ENCODE peak calls at places on chromosomes 16 and 17, in ten cellular contexts. One of them, this sample, is unnamed.
A peak's percentile ranks its signal among the peaks of the same experiment; 100 is the strongest.

GRCh38 chr17:71334041-71334781 is 786.6 kb upstream of the SOX9 start:
- DNase-seq in effector CD8-positive, alpha-beta T cell: no peak
- DNase-seq in stimulated activated CD4-positive, alpha-beta T cell treated with anti-CD3 and anti-CD28 coated beads, Interleukin-4, amount 100 ng/mL, for 24 hours: no peak
- DNase-seq in astrocyte of the spinal cord: peak; percentile 15
- DNase-seq in GM12892: no peak
- DNase-seq in NCI-H1105: no peak
- DNase-seq in GM03348: no peak
- DNase-seq in mesendoderm: peak; percentile 7
- DNase-seq in A549: no peak
- DNase-seq in iris pigment epithelial cell: peak; percentile 10
- DNase-seq in this sample: no peak

GRCh38 chr16:48542020-48542473 is 67.9 kb downstream of the N4BP1 start:
- DNase-seq in effector CD8-positive, alpha-beta T cell: no peak
- DNase-seq in stimulated activated CD4-positive, alpha-beta T cell treated with anti-CD3 and anti-CD28 coated beads, Interleukin-4, amount 100 ng/mL, for 24 hours: peak; percentile 34
- DNase-seq in astrocyte of the spinal cord: peak; percentile 56
- DNase-seq in GM12892: no peak
- DNase-seq in NCI-H1105: no peak
- DNase-seq in GM03348: peak; percentile 71
- DNase-seq in mesendoderm: peak; percentile 58
- DNase-seq in A549: peak; percentile 66
- DNase-seq in iris pigment epithelial cell: peak; percentile 53
- DNase-seq in this sample: no peak

GRCh38 chr16:56883586-56883985 is 18.6 kb downstream of the SLC12A3 start:
- DNase-seq in effector CD8-positive, alpha-beta T cell: no peak
- DNase-seq in stimulated activated CD4-positive, alpha-beta T cell treated with anti-CD3 and anti-CD28 coated beads, Interleukin-4, amount 100 ng/mL, for 24 hours: no peak
- DNase-seq in astrocyte of the spinal cord: no peak
- DNase-seq in GM12892: no peak
- DNase-seq in NCI-H1105: no peak
- DNase-seq in GM03348: no peak
- DNase-seq in mesendoderm: no peak
- DNase-seq in A549: no peak
- DNase-seq in iris pigment epithelial cell: no peak
- DNase-seq in this sample: no peak

GRCh38 chr17:43401293-43401692 is 2.5 kb downstream of the ARL4D start:
- DNase-seq in effector CD8-positive, alpha-beta T cell: no peak
- DNase-seq in stimulated activated CD4-positive, alpha-beta T cell treated with anti-CD3 and anti-CD28 coated beads, Interleukin-4, amount 100 ng/mL, for 24 hours: no peak
- DNase-seq in astrocyte of the spinal cord: peak; percentile 66
- DNase-seq in GM12892: no peak
- DNase-seq in NCI-H1105: no peak
- DNase-seq in GM03348: peak; percentile 86
- DNase-seq in mesendoderm: no peak
- DNase-seq in A549: peak; percentile 75
- DNase-seq in iris pigment epithelial cell: peak; percentile 64
- DNase-seq in this sample: peak; percentile 51

GRCh38 chr17:40956401-40957254 is 10.1 kb downstream of the KRT39 start:
- DNase-seq in effector CD8-positive, alpha-beta T cell: no peak
- DNase-seq in stimulated activated CD4-positive, alpha-beta T cell treated with anti-CD3 and anti-CD28 coated beads, Interleukin-4, amount 100 ng/mL, for 24 hours: no peak
- DNase-seq in astrocyte of the spinal cord: peak; percentile 96
- DNase-seq in GM12892: no peak
- DNase-seq in NCI-H1105: no peak
- DNase-seq in GM03348: peak; percentile 72
- DNase-seq in mesendoderm: no peak
- DNase-seq in A549: peak; percentile 77
- DNase-seq in iris pigment epithelial cell: peak; percentile 99
- DNase-seq in this sample: no peak

GRCh38 chr16:54927125-54928015 is 3.3 kb upstream of the IRX5 start:
- DNase-seq in effector CD8-positive, alpha-beta T cell: no peak
- DNase-seq in stimulated activated CD4-positive, alpha-beta T cell treated with anti-CD3 and anti-CD28 coated beads, Interleukin-4, amount 100 ng/mL, for 24 hours: no peak
- DNase-seq in astrocyte of the spinal cord: peak; percentile 11
- DNase-seq in GM12892: no peak
- DNase-seq in NCI-H1105: peak; percentile 58
- DNase-seq in GM03348: no peak
- DNase-seq in mesendoderm: peak; percentile 33
- DNase-seq in A549: no peak
- DNase-seq in iris pigment epithelial cell: no peak
- DNase-seq in this sample: peak; percentile 30

GRCh38 chr17:65627892-65628622 is 66.6 kb upstream of the AXIN2 start:
- DNase-seq in effector CD8-positive, alpha-beta T cell: no peak
- DNase-seq in stimulated activated CD4-positive, alpha-beta T cell treated with anti-CD3 and anti-CD28 coated beads, Interleukin-4, amount 100 ng/mL, for 24 hours: no peak
- DNase-seq in astrocyte of the spinal cord: peak; percentile 89
- DNase-seq in GM12892: no peak
- DNase-seq in NCI-H1105: peak; percentile 23
- DNase-seq in GM03348: no peak
- DNase-seq in mesendoderm: no peak
- DNase-seq in A549: peak; percentile 88
- DNase-seq in iris pigment epithelial cell: peak; percentile 86
- DNase-seq in this sample: no peak

GRCh38 chr17:2055494-2056220 is 754 bp downstream of the HIC1 start:
- DNase-seq in effector CD8-positive, alpha-beta T cell: no peak
- DNase-seq in stimulated activated CD4-positive, alpha-beta T cell treated with anti-CD3 and anti-CD28 coated beads, Interleukin-4, amount 100 ng/mL, for 24 hours: peak; percentile 32
- DNase-seq in astrocyte of the spinal cord: peak; percentile 47
- DNase-seq in GM12892: peak; percentile 66
- DNase-seq in NCI-H1105: no peak
- DNase-seq in GM03348: peak; percentile 83
- DNase-seq in mesendoderm: no peak
- DNase-seq in A549: no peak
- DNase-seq in iris pigment epithelial cell: peak; percentile 74
- DNase-seq in this sample: no peak

GRCh38 chr16:26981266-26981938 is 85.3 kb upstream of the C16orf82 start:
- DNase-seq in effector CD8-positive, alpha-beta T cell: no peak
- DNase-seq in stimulated activated CD4-positive, alpha-beta T cell treated with anti-CD3 and anti-CD28 coated beads, Interleukin-4, amount 100 ng/mL, for 24 hours: no peak
- DNase-seq in astrocyte of the spinal cord: peak; percentile 82
- DNase-seq in GM12892: no peak
- DNase-seq in NCI-H1105: peak; percentile 14
- DNase-seq in GM03348: peak; percentile 57
- DNase-seq in mesendoderm: no peak
- DNase-seq in A549: no peak
- DNase-seq in iris pigment epithelial cell: peak; percentile 91
- DNase-seq in this sample: no peak

GRCh38 chr17:13244511-13244910 is 226.7 kb upstream of the ELAC2 start:
- DNase-seq in effector CD8-positive, alpha-beta T cell: no peak
- DNase-seq in stimulated activated CD4-positive, alpha-beta T cell treated with anti-CD3 and anti-CD28 coated beads, Interleukin-4, amount 100 ng/mL, for 24 hours: no peak
- DNase-seq in astrocyte of the spinal cord: no peak
- DNase-seq in GM12892: no peak
- DNase-seq in NCI-H1105: no peak
- DNase-seq in GM03348: peak; percentile 31
- DNase-seq in mesendoderm: no peak
- DNase-seq in A549: no peak
- DNase-seq in iris pigment epithelial cell: peak; percentile 1
- DNase-seq in this sample: no peak

GRCh38 chr16:1057252-1057932 is 15.2 kb upstream of the SSTR5 start:
- DNase-seq in effector CD8-positive, alpha-beta T cell: peak; percentile 53
- DNase-seq in stimulated activated CD4-positive, alpha-beta T cell treated with anti-CD3 and anti-CD28 coated beads, Interleukin-4, amount 100 ng/mL, for 24 hours: peak; percentile 71
- DNase-seq in astrocyte of the spinal cord: no peak
- DNase-seq in GM12892: peak; percentile 45
- DNase-seq in NCI-H1105: no peak
- DNase-seq in GM03348: peak; percentile 83
- DNase-seq in mesendoderm: peak; percentile 25
- DNase-seq in A549: no peak
- DNase-seq in iris pigment epithelial cell: no peak
- DNase-seq in this sample: no peak

GRCh38 chr17:37107406-37108083 is 158.8 kb downstream of the AATF start:
- DNase-seq in effector CD8-positive, alpha-beta T cell: no peak
- DNase-seq in stimulated activated CD4-positive, alpha-beta T cell treated with anti-CD3 and anti-CD28 coated beads, Interleukin-4, amount 100 ng/mL, for 24 hours: no peak
- DNase-seq in astrocyte of the spinal cord: peak; percentile 50
- DNase-seq in GM12892: no peak
- DNase-seq in NCI-H1105: peak; percentile 27
- DNase-seq in GM03348: peak; percentile 37
- DNase-seq in mesendoderm: no peak
- DNase-seq in A549: no peak
- DNase-seq in iris pigment epithelial cell: peak; percentile 46
- DNase-seq in this sample: no peak

GRCh38 chr17:43778337-43779144 is at the start of gene DUSP3:
- DNase-seq in effector CD8-positive, alpha-beta T cell: peak; percentile 57
- DNase-seq in stimulated activated CD4-positive, alpha-beta T cell treated with anti-CD3 and anti-CD28 coated beads, Interleukin-4, amount 100 ng/mL, for 24 hours: peak; percentile 69
- DNase-seq in astrocyte of the spinal cord: peak; percentile 91
- DNase-seq in GM12892: peak; percentile 89
- DNase-seq in NCI-H1105: peak; percentile 72
- DNase-seq in GM03348: peak; percentile 98
- DNase-seq in mesendoderm: peak; percentile 98
- DNase-seq in A549: peak; percentile 97
- DNase-seq in iris pigment epithelial cell: peak; percentile 93
- DNase-seq in this sample: peak; percentile 96

GRCh38 chr17:80289631-80290030 is 29.0 kb downstream of the RNF213 start:
- DNase-seq in effector CD8-positive, alpha-beta T cell: no peak
- DNase-seq in stimulated activated CD4-positive, alpha-beta T cell treated with anti-CD3 and anti-CD28 coated beads, Interleukin-4, amount 100 ng/mL, for 24 hours: no peak
- DNase-seq in astrocyte of the spinal cord: no peak
- DNase-seq in GM12892: no peak
- DNase-seq in NCI-H1105: no peak
- DNase-seq in GM03348: no peak
- DNase-seq in mesendoderm: no peak
- DNase-seq in A549: no peak
- DNase-seq in iris pigment epithelial cell: no peak
- DNase-seq in this sample: no peak

GRCh38 chr17:34379876-34380275 is 16.8 kb upstream of the CCL1 start:
- DNase-seq in effector CD8-positive, alpha-beta T cell: no peak
- DNase-seq in stimulated activated CD4-positive, alpha-beta T cell treated with anti-CD3 and anti-CD28 coated beads, Interleukin-4, amount 100 ng/mL, for 24 hours: no peak
- DNase-seq in astrocyte of the spinal cord: no peak
- DNase-seq in GM12892: no peak
- DNase-seq in NCI-H1105: no peak
- DNase-seq in GM03348: no peak
- DNase-seq in mesendoderm: no peak
- DNase-seq in A549: no peak
- DNase-seq in iris pigment epithelial cell: peak; percentile 43
- DNase-seq in this sample: no peak

GRCh38 chr17:40442392-40443195 is 656 bp upstream of the IGFBP4 start:
- DNase-seq in effector CD8-positive, alpha-beta T cell: no peak
- DNase-seq in stimulated activated CD4-positive, alpha-beta T cell treated with anti-CD3 and anti-CD28 coated beads, Interleukin-4, amount 100 ng/mL, for 24 hours: no peak
- DNase-seq in astrocyte of the spinal cord: no peak
- DNase-seq in GM12892: no peak
- DNase-seq in NCI-H1105: no peak
- DNase-seq in GM03348: peak; percentile 60
- DNase-seq in mesendoderm: peak; percentile 55
- DNase-seq in A549: peak; percentile 73
- DNase-seq in iris pigment epithelial cell: peak; percentile 50
- DNase-seq in this sample: peak; percentile 74

GRCh38 chr17:45246861-45247428 is 14.9 kb downstream of the SPATA32 start:
- DNase-seq in effector CD8-positive, alpha-beta T cell: no peak
- DNase-seq in stimulated activated CD4-positive, alpha-beta T cell treated with anti-CD3 and anti-CD28 coated beads, Interleukin-4, amount 100 ng/mL, for 24 hours: peak; percentile 28
- DNase-seq in astrocyte of the spinal cord: no peak
- DNase-seq in GM12892: no peak
- DNase-seq in NCI-H1105: peak; percentile 40
- DNase-seq in GM03348: peak; percentile 45
- DNase-seq in mesendoderm: peak; percentile 77
- DNase-seq in A549: peak; percentile 56
- DNase-seq in iris pigment epithelial cell: no peak
- DNase-seq in this sample: peak; percentile 82

GRCh38 chr16:12879812-12880211 is 21.6 kb upstream of the SHISA9 start:
- DNase-seq in effector CD8-positive, alpha-beta T cell: no peak
- DNase-seq in stimulated activated CD4-positive, alpha-beta T cell treated with anti-CD3 and anti-CD28 coated beads, Interleukin-4, amount 100 ng/mL, for 24 hours: no peak
- DNase-seq in astrocyte of the spinal cord: no peak
- DNase-seq in GM12892: no peak
- DNase-seq in NCI-H1105: no peak
- DNase-seq in GM03348: no peak
- DNase-seq in mesendoderm: no peak
- DNase-seq in A549: no peak
- DNase-seq in iris pigment epithelial cell: no peak
- DNase-seq in this sample: no peak

GRCh38 chr17:36993227-36993626 is 44.5 kb downstream of the AATF start:
- DNase-seq in effector CD8-positive, alpha-beta T cell: no peak
- DNase-seq in stimulated activated CD4-positive, alpha-beta T cell treated with anti-CD3 and anti-CD28 coated beads, Interleukin-4, amount 100 ng/mL, for 24 hours: no peak
- DNase-seq in astrocyte of the spinal cord: no peak
- DNase-seq in GM12892: no peak
- DNase-seq in NCI-H1105: peak; percentile 53
- DNase-seq in GM03348: no peak
- DNase-seq in mesendoderm: no peak
- DNase-seq in A549: no peak
- DNase-seq in iris pigment epithelial cell: no peak
- DNase-seq in this sample: no peak

GRCh38 chr16:2912330-2913199 is 834 bp downstream of the FLYWCH1 start:
- DNase-seq in effector CD8-positive, alpha-beta T cell: no peak
- DNase-seq in stimulated activated CD4-positive, alpha-beta T cell treated with anti-CD3 and anti-CD28 coated beads, Interleukin-4, amount 100 ng/mL, for 24 hours: peak; percentile 41
- DNase-seq in astrocyte of the spinal cord: peak; percentile 67
- DNase-seq in GM12892: no peak
- DNase-seq in NCI-H1105: no peak
- DNase-seq in GM03348: peak; percentile 51
- DNase-seq in mesendoderm: peak; percentile 22
- DNase-seq in A549: no peak
- DNase-seq in iris pigment epithelial cell: peak; percentile 75
- DNase-seq in this sample: no peak

This sample was measured in ELF-1.